ENCODE peak calls at places on chromosomes 4 and X, in ten cellular contexts. One of them, this sample, is unnamed.

GRCh38 chr4:152255437-152255836 is 280.5 kb downstream of the FBXW7 start:
- DNase-seq in transverse colon: no peak
- DNase-seq in tibial nerve: no peak
- DNase-seq in esophagus muscularis mucosa: peak; percentile 50
- DNase-seq in K562: no peak
- DNase-seq in upper lobe of left lung: no peak
- DNase-seq in SK-N-SH: no peak
- DNase-seq in sigmoid colon: no peak
- DNase-seq in stomach: no peak
- DNase-seq in H1: no peak
- DNase-seq in this sample: no peak

GRCh38 chrX:98548550-98548949 is 1664.8 kb downstream of the RPA4 start:
- DNase-seq in transverse colon: no peak
- DNase-seq in tibial nerve: no peak
- DNase-seq in esophagus muscularis mucosa: no peak
- DNase-seq in K562: no peak
- DNase-seq in upper lobe of left lung: no peak
- DNase-seq in SK-N-SH: no peak
- DNase-seq in sigmoid colon: no peak
- DNase-seq in stomach: no peak
- DNase-seq in H1: no peak
- DNase-seq in this sample: no peak

GRCh38 chr4:136319789-136320470 is 1212.4 kb downstream of the PCDH18 start:
- DNase-seq in transverse colon: no peak
- DNase-seq in tibial nerve: no peak
- DNase-seq in esophagus muscularis mucosa: no peak
- DNase-seq in K562: no peak
- DNase-seq in upper lobe of left lung: no peak
- DNase-seq in SK-N-SH: no peak
- DNase-seq in sigmoid colon: no peak
- DNase-seq in stomach: no peak
- DNase-seq in H1: no peak
- DNase-seq in this sample: no peak

GRCh38 chr4:168387091-168387490 is 68.5 kb upstream of the DDX60 start:
- DNase-seq in transverse colon: no peak
- DNase-seq in tibial nerve: no peak
- DNase-seq in esophagus muscularis mucosa: no peak
- DNase-seq in K562: no peak
- DNase-seq in upper lobe of left lung: no peak
- DNase-seq in SK-N-SH: no peak
- DNase-seq in sigmoid colon: no peak
- DNase-seq in stomach: no peak
- DNase-seq in H1: no peak
- DNase-seq in this sample: no peak

GRCh38 chr4:42497142-42497541 is 99.9 kb downstream of the SHISA3 start:
- DNase-seq in transverse colon: no peak
- DNase-seq in tibial nerve: no peak
- DNase-seq in esophagus muscularis mucosa: no peak
- DNase-seq in K562: no peak
- DNase-seq in upper lobe of left lung: no peak
- DNase-seq in SK-N-SH: no peak
- DNase-seq in sigmoid colon: no peak
- DNase-seq in stomach: no peak
- DNase-seq in H1: no peak
- DNase-seq in this sample: no peak

GRCh38 chr4:139902328-139903217 is 237.0 kb downstream of the MGST2 start:
- DNase-seq in transverse colon: no peak
- DNase-seq in tibial nerve: no peak
- DNase-seq in esophagus muscularis mucosa: no peak
- DNase-seq in K562: no peak
- DNase-seq in upper lobe of left lung: no peak
- DNase-seq in SK-N-SH: peak; percentile 54
- DNase-seq in sigmoid colon: no peak
- DNase-seq in stomach: no peak
- DNase-seq in H1: no peak
- DNase-seq in this sample: peak; percentile 49

GRCh38 chrX:68365356-68365755 is 67.9 kb downstream of the OPHN1 start:
- DNase-seq in transverse colon: no peak
- DNase-seq in tibial nerve: no peak
- DNase-seq in esophagus muscularis mucosa: no peak
- DNase-seq in K562: no peak
- DNase-seq in upper lobe of left lung: no peak
- DNase-seq in SK-N-SH: no peak
- DNase-seq in sigmoid colon: no peak
- DNase-seq in stomach: no peak
- DNase-seq in H1: no peak
- DNase-seq in this sample: no peak

GRCh38 chr4:89614155-89614554 is 222.8 kb downstream of the SNCA start:
- DNase-seq in transverse colon: no peak
- DNase-seq in tibial nerve: no peak
- DNase-seq in esophagus muscularis mucosa: no peak
- DNase-seq in K562: no peak
- DNase-seq in upper lobe of left lung: no peak
- DNase-seq in SK-N-SH: no peak
- DNase-seq in sigmoid colon: no peak
- DNase-seq in stomach: no peak
- DNase-seq in H1: no peak
- DNase-seq in this sample: no peak

GRCh38 chr4:71526626-71527406 is 188.0 kb downstream of the SLC4A4 start:
- DNase-seq in transverse colon: no peak
- DNase-seq in tibial nerve: no peak
- DNase-seq in esophagus muscularis mucosa: no peak
- DNase-seq in K562: peak; percentile 2
- DNase-seq in upper lobe of left lung: no peak
- DNase-seq in SK-N-SH: no peak
- DNase-seq in sigmoid colon: no peak
- DNase-seq in stomach: no peak
- DNase-seq in H1: no peak
- DNase-seq in this sample: no peak

GRCh38 chr4:164997324-164997723 is 19.9 kb upstream of the TRIM61 start:
- DNase-seq in transverse colon: peak; percentile 25
- DNase-seq in tibial nerve: no peak
- DNase-seq in esophagus muscularis mucosa: no peak
- DNase-seq in K562: peak; percentile 53
- DNase-seq in upper lobe of left lung: no peak
- DNase-seq in SK-N-SH: no peak
- DNase-seq in sigmoid colon: no peak
- DNase-seq in stomach: no peak
- DNase-seq in H1: no peak
- DNase-seq in this sample: no peak

GRCh38 chrX:24494544-24495113 is 29.5 kb downstream of the PDK3 start:
- DNase-seq in transverse colon: peak; percentile 48
- DNase-seq in tibial nerve: no peak
- DNase-seq in esophagus muscularis mucosa: no peak
- DNase-seq in K562: no peak
- DNase-seq in upper lobe of left lung: no peak
- DNase-seq in SK-N-SH: no peak
- DNase-seq in sigmoid colon: peak; percentile 68
- DNase-seq in stomach: no peak
- DNase-seq in H1: no peak
- DNase-seq in this sample: peak; percentile 19

GRCh38 chrX:24493740-24494543 is 28.9 kb downstream of the PDK3 start:
- DNase-seq in transverse colon: no peak
- DNase-seq in tibial nerve: no peak
- DNase-seq in esophagus muscularis mucosa: no peak
- DNase-seq in K562: no peak
- DNase-seq in upper lobe of left lung: no peak
- DNase-seq in SK-N-SH: no peak
- DNase-seq in sigmoid colon: no peak
- DNase-seq in stomach: no peak
- DNase-seq in H1: no peak
- DNase-seq in this sample: no peak

GRCh38 chrX:24487576-24487975 is 22.5 kb downstream of the PDK3 start:
- DNase-seq in transverse colon: no peak
- DNase-seq in tibial nerve: no peak
- DNase-seq in esophagus muscularis mucosa: no peak
- DNase-seq in K562: no peak
- DNase-seq in upper lobe of left lung: no peak
- DNase-seq in SK-N-SH: no peak
- DNase-seq in sigmoid colon: no peak
- DNase-seq in stomach: no peak
- DNase-seq in H1: no peak
- DNase-seq in this sample: no peak

GRCh38 chrX:24495700-24496099 is 30.6 kb downstream of the PDK3 start:
- DNase-seq in transverse colon: no peak
- DNase-seq in tibial nerve: no peak
- DNase-seq in esophagus muscularis mucosa: no peak
- DNase-seq in K562: no peak
- DNase-seq in upper lobe of left lung: no peak
- DNase-seq in SK-N-SH: no peak
- DNase-seq in sigmoid colon: no peak
- DNase-seq in stomach: no peak
- DNase-seq in H1: no peak
- DNase-seq in this sample: no peak

GRCh38 chrX:24491741-24492140 is 26.7 kb downstream of the PDK3 start:
- DNase-seq in transverse colon: no peak
- DNase-seq in tibial nerve: no peak
- DNase-seq in esophagus muscularis mucosa: no peak
- DNase-seq in K562: no peak
- DNase-seq in upper lobe of left lung: no peak
- DNase-seq in SK-N-SH: no peak
- DNase-seq in sigmoid colon: no peak
- DNase-seq in stomach: no peak
- DNase-seq in H1: no peak
- DNase-seq in this sample: no peak
- TF ChIP-seq EP300 in transverse colon: no peak
- TF ChIP-seq EP300 in tibial nerve: no peak
- TF ChIP-seq EP300 in esophagus muscularis mucosa: no peak
- TF ChIP-seq EP300 in K562: no peak
- TF ChIP-seq EP300 in upper lobe of left lung: no peak
- TF ChIP-seq EP300 in SK-N-SH: no peak
- TF ChIP-seq EP300 in sigmoid colon: no peak
- TF ChIP-seq EP300 in stomach: no peak
- TF ChIP-seq EP300 in H1: no peak
- TF ChIP-seq EP300 in this sample: no peak

GRCh38 chr4:102531441-102531840 is 30.3 kb downstream of the NFKB1 start:
- DNase-seq in transverse colon: no peak
- DNase-seq in tibial nerve: no peak
- DNase-seq in esophagus muscularis mucosa: no peak
- DNase-seq in K562: no peak
- DNase-seq in upper lobe of left lung: no peak
- DNase-seq in SK-N-SH: no peak
- DNase-seq in sigmoid colon: no peak
- DNase-seq in stomach: no peak
- DNase-seq in H1: no peak
- DNase-seq in this sample: no peak
- H3K36me3 ChIP-seq in transverse colon: no peaks in the 10 kb centered on the region
- H3K36me3 ChIP-seq in tibial nerve: no peaks in the 10 kb centered on the region
- H3K36me3 ChIP-seq in esophagus muscularis mucosa: peaks cover 13% of the 10 kb centered on the region
- H3K36me3 ChIP-seq in K562: no peaks in the 10 kb centered on the region
- H3K36me3 ChIP-seq in upper lobe of left lung: no peaks in the 10 kb centered on the region
- H3K36me3 ChIP-seq in SK-N-SH: peaks cover 12% of the 10 kb centered on the region
- H3K36me3 ChIP-seq in sigmoid colon: no peaks in the 10 kb centered on the region
- H3K36me3 ChIP-seq in stomach: peaks cover 21% of the 10 kb centered on the region
- H3K36me3 ChIP-seq in H1: no peaks in the 10 kb centered on the region
- H3K36me3 ChIP-seq in this sample: no peaks in the 10 kb centered on the region

GRCh38 chr4:26749867-26750266 is 110.8 kb upstream of the STIM2 start:
- DNase-seq in transverse colon: no peak
- DNase-seq in tibial nerve: no peak
- DNase-seq in esophagus muscularis mucosa: no peak
- DNase-seq in K562: no peak
- DNase-seq in upper lobe of left lung: no peak
- DNase-seq in SK-N-SH: no peak
- DNase-seq in sigmoid colon: no peak
- DNase-seq in stomach: no peak
- DNase-seq in H1: no peak
- DNase-seq in this sample: no peak

GRCh38 chr4:26751004-26751403 is 109.6 kb upstream of the STIM2 start:
- DNase-seq in transverse colon: no peak
- DNase-seq in tibial nerve: no peak
- DNase-seq in esophagus muscularis mucosa: no peak
- DNase-seq in K562: no peak
- DNase-seq in upper lobe of left lung: no peak
- DNase-seq in SK-N-SH: no peak
- DNase-seq in sigmoid colon: no peak
- DNase-seq in stomach: no peak
- DNase-seq in H1: no peak
- DNase-seq in this sample: no peak

GRCh38 chr4:26746742-26747351 is 113.8 kb upstream of the STIM2 start:
- DNase-seq in transverse colon: no peak
- DNase-seq in tibial nerve: no peak
- DNase-seq in esophagus muscularis mucosa: no peak
- DNase-seq in K562: peak; percentile 21
- DNase-seq in upper lobe of left lung: no peak
- DNase-seq in SK-N-SH: no peak
- DNase-seq in sigmoid colon: no peak
- DNase-seq in stomach: no peak
- DNase-seq in H1: no peak
- DNase-seq in this sample: no peak

GRCh38 chr4:26751838-26752237 is 108.8 kb upstream of the STIM2 start:
- DNase-seq in transverse colon: no peak
- DNase-seq in tibial nerve: no peak
- DNase-seq in esophagus muscularis mucosa: no peak
- DNase-seq in K562: no peak
- DNase-seq in upper lobe of left lung: no peak
- DNase-seq in SK-N-SH: no peak
- DNase-seq in sigmoid colon: no peak
- DNase-seq in stomach: no peak
- DNase-seq in H1: no peak
- DNase-seq in this sample: no peak

DNA sequence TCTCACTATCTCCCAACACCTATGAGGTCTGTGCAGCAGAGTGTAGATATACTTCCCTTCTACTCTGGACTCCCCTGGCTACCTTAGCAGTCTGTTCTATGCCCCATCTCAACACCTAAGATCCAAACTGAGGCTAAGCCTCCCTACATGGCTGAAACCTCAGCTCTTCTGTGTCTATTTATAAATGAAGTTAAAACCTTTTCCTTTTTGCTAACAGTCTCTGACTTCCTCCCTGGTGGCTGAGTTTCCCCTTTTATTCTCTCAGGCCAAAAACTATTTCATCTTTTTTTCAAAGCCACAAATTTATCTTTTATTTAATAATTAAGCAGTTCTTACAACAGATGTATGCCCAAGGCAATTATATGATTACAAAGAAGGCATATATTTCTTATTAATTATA is 111.8 kb upstream of the STIM2 start:
- DNase-seq in transverse colon: no peak
- DNase-seq in tibial nerve: no peak
- DNase-seq in esophagus muscularis mucosa: no peak
- DNase-seq in K562: no peak
- DNase-seq in upper lobe of left lung: no peak
- DNase-seq in SK-N-SH: no peak
- DNase-seq in sigmoid colon: no peak
- DNase-seq in stomach: no peak
- DNase-seq in H1: no peak
- DNase-seq in this sample: no peak
- TF ChIP-seq EP300 in transverse colon: no peak
- TF ChIP-seq EP300 in tibial nerve: no peak
- TF ChIP-seq EP300 in esophagus muscularis mucosa: no peak
- TF ChIP-seq EP300 in K562: no peak
- TF ChIP-seq EP300 in upper lobe of left lung: no peak
- TF ChIP-seq EP300 in SK-N-SH: no peak
- TF ChIP-seq EP300 in sigmoid colon: no peak
- TF ChIP-seq EP300 in stomach: no peak
- TF ChIP-seq EP300 in H1: no peak
- TF ChIP-seq EP300 in this sample: no peak

DNA sequence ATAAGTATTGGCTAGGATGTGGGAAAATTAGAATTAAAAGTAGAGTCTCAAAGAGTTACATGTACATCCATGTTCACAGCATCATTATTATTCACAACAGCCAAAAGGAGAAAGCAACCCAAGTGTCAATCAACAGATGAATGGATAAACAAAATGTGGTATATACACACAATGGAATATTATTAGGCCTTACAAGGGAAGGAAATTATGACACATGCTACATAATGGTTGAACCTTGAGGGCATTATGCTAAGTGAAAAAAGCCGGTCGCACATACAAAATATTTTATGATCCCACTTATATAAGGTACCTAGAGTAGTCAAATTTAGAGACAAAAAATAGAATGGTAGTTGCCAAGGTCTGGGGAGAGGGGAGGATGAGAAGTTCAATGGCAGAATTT is 80.1 kb downstream of the HUWE1 start:
- DNase-seq in transverse colon: no peak
- DNase-seq in tibial nerve: no peak
- DNase-seq in esophagus muscularis mucosa: no peak
- DNase-seq in K562: no peak
- DNase-seq in upper lobe of left lung: no peak
- DNase-seq in SK-N-SH: no peak
- DNase-seq in sigmoid colon: no peak
- DNase-seq in stomach: no peak
- DNase-seq in H1: no peak
- DNase-seq in this sample: no peak
- H3K36me3 ChIP-seq in transverse colon: no peaks in the 10 kb centered on the region
- H3K36me3 ChIP-seq in tibial nerve: no peaks in the 10 kb centered on the region
- H3K36me3 ChIP-seq in esophagus muscularis mucosa: peaks cover 70% of the 10 kb centered on the region
- H3K36me3 ChIP-seq in K562: peaks cover 95% of the 10 kb centered on the region
- H3K36me3 ChIP-seq in upper lobe of left lung: peaks cover 27% of the 10 kb centered on the region
- H3K36me3 ChIP-seq in SK-N-SH: peaks cover 57% of the 10 kb centered on the region
- H3K36me3 ChIP-seq in sigmoid colon: peaks cover 5% of the 10 kb centered on the region
- H3K36me3 ChIP-seq in stomach: peaks cover 85% of the 10 kb centered on the region
- H3K36me3 ChIP-seq in H1: peaks cover 85% of the 10 kb centered on the region
- H3K36me3 ChIP-seq in this sample: no peaks in the 10 kb centered on the region